ENCODE peak calls at places on chromosomes 11 and 22, in eight cellular contexts. F is OCI-LY7; E is RWPE1; Y is activated T-cell treated with anti-CD3 and anti-CD28 coated beads, Interleukin-2, amount 50 U/mL, for 24 hours; G is H54; X is endothelial cell; Z is Peyer's patch; D is NCI-H1417. O is an unnamed sample.

GRCh38 chr22:20243545-20244249 is 24.4 kb downstream of the RTN4R start:
- DNase-seq in F (peak), E (peak), Y (peak), G (peak), X (peak), Z (no peak), D (peak), O (peak)

GRCh38 chr22:36934153-36934939 is 20.9 kb downstream of the CSF2RB start:
- DNase-seq in F (no peak), E (no peak), Y (no peak), G (no peak), X (no peak), Z (no peak), D (no peak), O (no peak)

GRCh38 chr11:121341609-121342008 is 49.0 kb downstream of the SC5D start:
- DNase-seq in F (peak), E (no peak), Y (no peak), G (no peak), X (no peak), Z (no peak), D (no peak), O (no peak)

GRCh38 chr11:43359432-43359818 is 705 bp downstream of the TTC17 start:
- DNase-seq in F (peak), E (peak), Y (no peak), G (no peak), X (peak), Z (no peak), D (no peak), O (no peak)

GRCh38 chr11:35235944-35236666 is 97.1 kb downstream of the CD44 start:
- DNase-seq in F (no peak), E (peak), Y (no peak), G (no peak), X (no peak), Z (no peak), D (no peak), O (peak)

GRCh38 chr11:108963118-108963517 is 298.2 kb downstream of the DDX10 start:
- DNase-seq in F (no peak), E (no peak), Y (no peak), G (no peak), X (no peak), Z (no peak), D (no peak), O (no peak)

GRCh38 chr11:124070906-124071621 is 29.9 kb upstream of the OR10G7 start:
- DNase-seq in F (peak), E (peak), Y (peak), G (peak), X (peak), Z (peak), D (peak), O (peak)

GRCh38 chr11:68122936-68123539 is 1.9 kb upstream of the CHKA start:
- DNase-seq in F (no peak), E (no peak), Y (no peak), G (no peak), X (no peak), Z (peak), D (no peak), O (peak)

GRCh38 chr11:19660076-19660475 is 52.6 kb upstream of the NAV2 start:
- DNase-seq in F (no peak), E (peak), Y (no peak), G (peak), X (no peak), Z (no peak), D (no peak), O (peak)

GRCh38 chr11:67282155-67282875 is 6.8 kb upstream of the ANKRD13D start:
- DNase-seq in F (no peak), E (no peak), Y (no peak), G (no peak), X (no peak), Z (peak), D (no peak), O (no peak)

GRCh38 chr11:69339041-69339733 is 45.2 kb downstream of the MYEOV start:
- DNase-seq in F (no peak), E (no peak), Y (peak), G (no peak), X (no peak), Z (peak), D (no peak), O (no peak)

GRCh38 chr22:31206896-31207687 is 5.0 kb upstream of the LIMK2 start:
- DNase-seq in F (no peak), E (peak), Y (no peak), G (no peak), X (no peak), Z (peak), D (no peak), O (peak)